ENCODE peak calls at places on chromosome 15, in eight cellular contexts. N, Z, C, E, K, J, U and B are unnamed samples.

GRCh38 chr15:90479656-90480055 is 50.1 kb upstream of the CRTC3 start:
- DNase-seq in N (no peak), U (no peak), E (no peak), K (no peak), J (peak; percentile 36), C (no peak), Z (no peak), B (no peak)

GRCh38 chr15:95912280-95912625 is 418.2 kb upstream of the NR2F2 start:
- DNase-seq in J (no peak), U (no peak), Z (no peak), K (no peak), N (no peak), E (no peak), C (no peak), B (no peak)

GRCh38 chr15:89495638-89496145 is 691 bp downstream of the RHCG start:
- DNase-seq in C (no peak), J (no peak), U (no peak), Z (no peak), E (no peak), N (no peak), K (no peak), B (no peak)

GRCh38 chr15:85118581-85118980 is 136.9 kb downstream of the PDE8A start:
- DNase-seq in C (no peak), U (no peak), N (no peak), Z (no peak), E (no peak), J (no peak), K (no peak), B (no peak)

GRCh38 chr15:72532991-72533601 is 59.0 kb downstream of the ARIH1 start:
- DNase-seq in Z (peak; percentile 12), J (no peak), K (no peak), C (no peak), N (peak; percentile 25), U (no peak), E (no peak), B (no peak)

GRCh38 chr15:96312641-96313335 is 17.7 kb upstream of the NR2F2 start:
- DNase-seq in U (no peak), C (no peak), J (peak; percentile 95), K (no peak), N (no peak), E (no peak), Z (no peak), B (no peak)

GRCh38 chr15:66387176-66388056 is 704 bp downstream of the MAP2K1 start:
- DNase-seq in E (no peak), Z (peak; percentile 90), K (peak; percentile 63), U (no peak), J (peak; percentile 49), N (peak; percentile 52), C (peak; percentile 88), B (peak; percentile 44)

GRCh38 chr15:101014276-101014675 is 95.1 kb downstream of the LRRK1 start:
- DNase-seq in E (no peak), C (peak; percentile 70), U (no peak), K (no peak), N (no peak), J (no peak), Z (no peak), B (no peak)

GRCh38 chr15:79981861-79982455 is 11.0 kb upstream of the BCL2A1 start:
- DNase-seq in N (no peak), U (no peak), K (no peak), C (peak; percentile 60), J (no peak), Z (no peak), E (no peak), B (no peak)

GRCh38 chr15:50182233-50183013 is 427 bp downstream of the SLC27A2 start:
- DNase-seq in U (no peak), E (no peak), Z (peak; percentile 65), C (no peak), N (peak; percentile 17), J (no peak), K (peak; percentile 6), B (peak; percentile 25)

GRCh38 chr15:101431301-101431700 is 58.2 kb downstream of the PCSK6 start:
- DNase-seq in C (peak; percentile 76), Z (no peak), K (no peak), E (no peak), N (no peak), U (no peak), J (no peak), B (no peak)

GRCh38 chr15:84725001-84725491 is 9.1 kb upstream of the SEC11A start:
- DNase-seq in K (no peak), N (peak; percentile 31), C (no peak), Z (no peak), U (no peak), J (no peak), E (no peak), B (no peak)

GRCh38 chr15:70505971-70506887 is 257.1 kb downstream of the UACA start:
- DNase-seq in K (no peak), Z (no peak), E (no peak), J (no peak), C (no peak), N (no peak), U (no peak), B (no peak)